ENCODE peak calls at places on chromosome 22, in seven cellular contexts. U is transverse colon, T is GM10248, B is keratinocyte, K is AML-193, V is AG10803, Q is caudate nucleus. Z is an unnamed sample.

GRCh38 chr22:39532215-39533071 is at the start of gene RPS19BP1:
- DNase-seq in U (peak; percentile 100), T (peak; percentile 96), B (peak; percentile 99), K (peak; percentile 99), V (peak; percentile 99), Q (peak; percentile 92), Z (peak; percentile 100)

GRCh38 chr22:48884786-48885185 is 942.9 kb downstream of the BRD1 start:
- DNase-seq in U (no peak), T (no peak), B (no peak), K (no peak), V (no peak), Q (no peak), Z (no peak)

GRCh38 chr22:33018232-33018864 is 39.8 kb downstream of the SYN3 start:
- DNase-seq in U (peak; percentile 39), T (peak; percentile 64), B (no peak), K (peak; percentile 9), V (peak; percentile 40), Q (no peak), Z (peak; percentile 20)

GRCh38 chr22:38941488-38941987 is 15.9 kb upstream of the APOBEC3A start:
- DNase-seq in U (no peak), T (peak; percentile 76), B (no peak), K (peak; percentile 10), V (no peak), Q (no peak), Z (peak; percentile 99)

GRCh38 chr22:35802885-35803284 is 85.2 kb downstream of the APOL5 start:
- DNase-seq in U (no peak), T (no peak), B (no peak), K (no peak), V (peak; percentile 61), Q (no peak), Z (no peak)

GRCh38 chr22:39967996-39968968 is 8.1 kb downstream of the TMA7B start:
- DNase-seq in U (no peak), T (no peak), B (no peak), K (no peak), V (peak; percentile 41), Q (no peak), Z (no peak)

GRCh38 chr22:23075050-23075449 is 4.7 kb downstream of the GNAZ start:
- DNase-seq in U (no peak), T (no peak), B (no peak), K (no peak), V (no peak), Q (no peak), Z (no peak)

GRCh38 chr22:37933711-37934376 is 19.6 kb downstream of the C22orf23 start:
- DNase-seq in U (peak; percentile 93), T (peak; percentile 92), B (peak; percentile 63), K (peak; percentile 82), V (peak; percentile 91), Q (peak; percentile 62), Z (peak; percentile 86)

GRCh38 chr22:40766956-40767355 is 52.2 kb downstream of the SLC25A17 start:
- DNase-seq in U (no peak), T (no peak), B (no peak), K (no peak), V (no peak), Q (no peak), Z (no peak)

GRCh38 chr22:18078329-18079041 is 695 bp downstream of the PEX26 start:
- DNase-seq in U (peak; percentile 60), T (peak; percentile 46), B (no peak), K (peak; percentile 11), V (peak; percentile 40), Q (no peak), Z (peak; percentile 15)

GRCh38 chr22:44191036-44191454 is 10.3 kb downstream of the PARVG start:
- DNase-seq in U (no peak), T (peak; percentile 63), B (no peak), K (no peak), V (peak; percentile 24), Q (no peak), Z (peak; percentile 66)

GRCh38 chr22:32030508-32031247 is 12.4 kb upstream of the SLC5A1 start:
- DNase-seq in U (no peak), T (no peak), B (no peak), K (no peak), V (no peak), Q (no peak), Z (no peak)

GRCh38 chr22:42214625-42215415 is 55.6 kb downstream of the TCF20 start:
- DNase-seq in U (no peak), T (no peak), B (no peak), K (no peak), V (no peak), Q (peak; percentile 51), Z (no peak)

GRCh38 chr22:26395926-26396325 is 33.1 kb upstream of the ASPHD2 start:
- DNase-seq in U (no peak), T (no peak), B (no peak), K (no peak), V (no peak), Q (no peak), Z (no peak)

GRCh38 chr22:45210577-45211431 is 29.9 kb downstream of the KIAA0930 start:
- DNase-seq in U (no peak), T (no peak), B (no peak), K (no peak), V (peak; percentile 94), Q (no peak), Z (no peak)

GRCh38 chr22:32203181-32204105 is 1.4 kb downstream of the RFPL2 start:
- DNase-seq in U (no peak), T (no peak), B (no peak), K (no peak), V (no peak), Q (no peak), Z (no peak)

GRCh38 chr22:44707178-44707577 is 5.2 kb downstream of the PRR5 start:
- DNase-seq in U (no peak), T (no peak), B (no peak), K (no peak), V (no peak), Q (no peak), Z (no peak)

GRCh38 chr22:50398698-50399648 is 55.8 kb downstream of the PPP6R2 start:
- DNase-seq in U (no peak), T (no peak), B (no peak), K (no peak), V (no peak), Q (no peak), Z (no peak)

GRCh38 chr22:47333625-47334024 is 571.2 kb downstream of the TBC1D22A start:
- DNase-seq in U (no peak), T (no peak), B (peak; percentile 15), K (no peak), V (peak; percentile 68), Q (no peak), Z (peak; percentile 80)

GRCh38 chr22:43862074-43862881 is at the start of gene SULT4A1:
- DNase-seq in U (no peak), T (no peak), B (no peak), K (no peak), V (no peak), Q (no peak), Z (peak; percentile 10)

GRCh38 chr22:35292786-35293185 is 6.9 kb upstream of the TOM1 start:
- DNase-seq in U (no peak), T (no peak), B (no peak), K (no peak), V (no peak), Q (no peak), Z (no peak)

GRCh38 chr22:47966316-47966715 is 1203.9 kb downstream of the TBC1D22A start:
- DNase-seq in U (no peak), T (no peak), B (no peak), K (no peak), V (no peak), Q (no peak), Z (no peak)

GRCh38 chr22:42388130-42388797 is 43.9 kb downstream of the NFAM1 start:
- DNase-seq in U (no peak), T (no peak), B (no peak), K (no peak), V (no peak), Q (no peak), Z (no peak)

GRCh38 chr22:38304526-38304925 is 12.7 kb downstream of the CSNK1E start:
- DNase-seq in U (no peak), T (no peak), B (no peak), K (no peak), V (no peak), Q (no peak), Z (no peak)

GRCh38 chr22:36330655-36331305 is 57.0 kb downstream of the MYH9 start:
- DNase-seq in U (no peak), T (no peak), B (no peak), K (no peak), V (peak; percentile 51), Q (no peak), Z (peak; percentile 39)

GRCh38 chr22:49638788-49639187 is 188.9 kb downstream of the BRD1 start:
- DNase-seq in U (no peak), T (no peak), B (no peak), K (no peak), V (no peak), Q (no peak), Z (no peak)

GRCh38 chr22:25126510-25126909 is 73.1 kb upstream of the CRYBB3 start:
- DNase-seq in U (no peak), T (no peak), B (no peak), K (no peak), V (no peak), Q (no peak), Z (no peak)

GRCh38 chr22:38136607-38137006 is 26.1 kb upstream of the BAIAP2L2 start:
- DNase-seq in U (no peak), T (no peak), B (no peak), K (no peak), V (peak; percentile 56), Q (no peak), Z (peak; percentile 10)

GRCh38 chr22:49810363-49811013 is 17.2 kb downstream of the BRD1 start:
- DNase-seq in U (no peak), T (no peak), B (no peak), K (no peak), V (peak; percentile 26), Q (no peak), Z (peak; percentile 14)

GRCh38 chr22:25049770-25050169 is 97.3 kb downstream of the KIAA1671 start:
- DNase-seq in U (no peak), T (no peak), B (no peak), K (no peak), V (no peak), Q (no peak), Z (no peak)

GRCh38 chr22:46865052-46865434 is 102.6 kb downstream of the TBC1D22A start:
- DNase-seq in U (peak; percentile 19), T (no peak), B (no peak), K (no peak), V (no peak), Q (no peak), Z (no peak)

GRCh38 chr22:38570841-38571364 is 920 bp upstream of the DMC1 start:
- DNase-seq in U (peak; percentile 36), T (peak; percentile 23), B (no peak), K (peak; percentile 23), V (peak; percentile 39), Q (peak; percentile 24), Z (peak; percentile 29)

GRCh38 chr22:44620129-44620840 is 81.7 kb upstream of the PRR5 start:
- DNase-seq in U (peak; percentile 64), T (peak; percentile 53), B (no peak), K (no peak), V (peak; percentile 62), Q (no peak), Z (peak; percentile 84)

GRCh38 chr22:27135582-27135981 is 478.2 kb downstream of the MIAT start:
- DNase-seq in U (no peak), T (no peak), B (no peak), K (no peak), V (peak; percentile 91), Q (no peak), Z (no peak)

GRCh38 chr22:48679656-48680555 is 1147.8 kb downstream of the BRD1 start:
- DNase-seq in U (no peak), T (no peak), B (no peak), K (no peak), V (no peak), Q (no peak), Z (no peak)

GRCh38 chr22:50701428-50702154 is 29.0 kb downstream of the SHANK3 start:
- DNase-seq in U (no peak), T (no peak), B (no peak), K (no peak), V (no peak), Q (no peak), Z (no peak)

GRCh38 chr22:43399980-43400358 is 11.8 kb upstream of the MPPED1 start:
- DNase-seq in U (no peak), T (no peak), B (no peak), K (no peak), V (no peak), Q (no peak), Z (no peak)

GRCh38 chr22:41565403-41566054 is 4.7 kb downstream of the CSDC2 start:
- DNase-seq in U (peak; percentile 27), T (no peak), B (no peak), K (no peak), V (peak; percentile 70), Q (no peak), Z (peak; percentile 41)